ENCODE peak calls at places on chromosomes 2 and 18, in five cellular contexts. V is NCI-H1105 treated with DMSO at 0.1 percent for 48 hours; Y is PC-3; F is stimulated activated CD8-positive, alpha-beta memory T cell treated with anti-CD3 and anti-CD28 coated beads, Interleukin-15, amount 100 ng/mL, for 4 hours; S is right cardiac atrium. P is an unnamed sample.

GRCh38 chr2:29401994-29402393 is 286.8 kb downstream of the CLIP4 start:
- DNase-seq in Y (no peak), V (no peak), F (no peak), S (no peak), P (no peak)

GRCh38 chr2:219946021-219946420 is 318.6 kb downstream of the SLC4A3 start:
- DNase-seq in Y (no peak), V (no peak), F (no peak), S (no peak), P (no peak)

GRCh38 chr2:27489118-27489497 is 435 bp downstream of the IFT172 start:
- DNase-seq in S (no peak), Y (no peak), F (no peak), V (no peak), P (peak)

GRCh38 chr2:125167152-125167551 is 1142.1 kb downstream of the CNTNAP5 start:
- DNase-seq in S (no peak), V (no peak), Y (no peak), F (no peak), P (no peak)

GRCh38 chr2:239013670-239013960 is 165.7 kb downstream of the TWIST2 start:
- DNase-seq in S (no peak), Y (peak), V (no peak), F (no peak), P (no peak)

GRCh38 chr2:24199968-24200590 is 25.2 kb downstream of the FAM228A start:
- DNase-seq in S (no peak), V (no peak), F (no peak), Y (no peak), P (no peak)

GRCh38 chr2:54438271-54438670 is 17.9 kb upstream of the SPTBN1 start:
- DNase-seq in F (no peak), V (no peak), S (peak), Y (no peak), P (no peak)

GRCh38 chr18:57743008-57743407 is 60.1 kb downstream of the ATP8B1 start:
- DNase-seq in F (no peak), S (no peak), Y (peak), V (no peak), P (no peak)

GRCh38 chr18:78429127-78430108 is 550.2 kb upstream of the SALL3 start:
- DNase-seq in Y (no peak), F (no peak), V (no peak), S (no peak), P (no peak)

GRCh38 chr18:51196811-51197660 is 445 bp downstream of the MEX3C start:
- DNase-seq in V (peak), S (peak), Y (no peak), F (peak), P (peak)

GRCh38 chr18:28175930-28176673 is 828 bp downstream of the CDH2 start:
- DNase-seq in V (peak), F (no peak), Y (peak), S (peak), P (peak)

GRCh38 chr2:120818441-120818920 is 82.8 kb downstream of the GLI2 start:
- DNase-seq in Y (peak), S (peak), V (no peak), F (no peak), P (no peak)

GRCh38 chr2:109185338-109185737 is 56.3 kb downstream of the SH3RF3 start:
- DNase-seq in Y (no peak), S (peak), F (no peak), V (no peak), P (no peak)

GRCh38 chr2:203650860-203651613 is 55.4 kb upstream of the CD28 start:
- DNase-seq in F (no peak), V (peak), Y (peak), S (no peak), P (no peak)

GRCh38 chr2:218860950-218861381 is 1.4 kb downstream of the WNT6 start:
- DNase-seq in Y (no peak), V (no peak), S (peak), F (no peak), P (peak)

GRCh38 chr2:15159751-15160177 is 401.4 kb downstream of the NBAS start:
- DNase-seq in V (peak), F (no peak), S (no peak), Y (peak), P (peak)

GRCh38 chr2:36858551-36859365 is 107.6 kb downstream of the STRN start:
- DNase-seq in F (no peak), S (no peak), V (no peak), Y (no peak), P (no peak)

GRCh38 chr2:165163771-165164170 is 40.1 kb downstream of the SCN3A start:
- DNase-seq in S (no peak), V (no peak), F (no peak), Y (no peak), P (no peak)

GRCh38 chr2:45711224-45711623 is 59.7 kb downstream of the PRKCE start:
- DNase-seq in Y (no peak), S (no peak), F (no peak), V (no peak), P (no peak)

GRCh38 chr2:9736008-9736407 is 105.2 kb upstream of the YWHAQ start:
- DNase-seq in F (no peak), V (no peak), Y (no peak), S (no peak), P (peak)

GRCh38 chr2:9373505-9373904 is 49.8 kb downstream of the ITGB1BP1 start:
- DNase-seq in V (no peak), F (no peak), S (no peak), Y (no peak), P (no peak)

GRCh38 chr2:182980115-182980514 is 58.1 kb downstream of the NCKAP1 start:
- DNase-seq in Y (peak), S (no peak), F (no peak), V (peak), P (peak)

GRCh38 chr2:219205981-219206441 is 571 bp upstream of the ZFAND2B start:
- DNase-seq in F (no peak), V (no peak), Y (no peak), S (no peak), P (no peak)

GRCh38 chr2:161199885-161200284 is 39.7 kb downstream of the TANK start:
- DNase-seq in S (no peak), V (no peak), F (no peak), Y (no peak), P (no peak)

GRCh38 chr2:201574754-201575153 is 68.5 kb downstream of the TMEM237 start:
- DNase-seq in Y (no peak), F (no peak), V (peak), S (no peak), P (no peak)

GRCh38 chr2:240366901-240367300 is 68.6 kb upstream of the GPC1 start:
- DNase-seq in S (no peak), Y (no peak), F (no peak), V (no peak), P (no peak)